ENCODE peak calls at places on chromosomes 2 and 18, in ten cellular contexts. H, F, L, Y, N, S, K, W, V and I are unnamed samples.

GRCh38 chr2:76197842-76198448 is 487.2 kb upstream of the GCFC2 start:
- DNase-seq in H (peak), V (peak), Y (no peak), W (peak), F (peak), N (peak), L (peak), K (no peak), S (peak), I (peak)

GRCh38 chr2:172484253-172484652 is 56.9 kb downstream of the ITGA6 start:
- DNase-seq in Y (no peak), V (peak), F (peak), K (no peak), S (no peak), N (no peak), W (no peak), L (no peak), H (no peak), I (no peak)

GRCh38 chr2:238155761-238156694 is 2.7 kb upstream of the ERFE start:
- DNase-seq in N (no peak), Y (no peak), W (no peak), F (no peak), S (no peak), H (no peak), L (no peak), K (no peak), V (no peak), I (peak)

GRCh38 chr2:151669585-151670081 is 64.6 kb downstream of the NEB start:
- DNase-seq in V (no peak), Y (peak), K (no peak), F (peak), S (peak), N (no peak), W (no peak), H (no peak), L (no peak), I (peak)

GRCh38 chr2:234950730-234951385 is 959 bp upstream of the SH3BP4 start:
- DNase-seq in N (no peak), S (no peak), W (no peak), H (no peak), L (no peak), K (no peak), Y (no peak), V (no peak), F (peak), I (peak)

GRCh38 chr2:76268928-76269327 is 558.2 kb upstream of the GCFC2 start:
- DNase-seq in W (peak), H (no peak), F (no peak), K (no peak), V (no peak), N (peak), L (no peak), Y (no peak), S (peak), I (peak)

GRCh38 chr2:86397989-86398388 is 43.2 kb upstream of the KDM3A start:
- DNase-seq in Y (no peak), H (no peak), F (no peak), L (no peak), S (no peak), N (no peak), V (no peak), K (no peak), W (no peak), I (no peak)

GRCh38 chr18:55106906-55107305 is 147.6 kb upstream of the CCDC68 start:
- DNase-seq in L (no peak), V (no peak), W (no peak), N (no peak), K (no peak), S (no peak), F (no peak), Y (no peak), H (no peak), I (no peak)

GRCh38 chr2:237978058-237978712 is 11.4 kb downstream of the UBE2F start:
- DNase-seq in N (no peak), K (no peak), F (no peak), W (no peak), V (peak), S (no peak), L (no peak), H (no peak), Y (peak), I (no peak)